ENCODE peak calls at places on chromosomes 3 and 15, in seven cellular contexts. L is ELF-1; Z is CD8-positive, alpha-beta memory T cell; U is NCI-H1092 treated with DMSO at 0.1 percent for 48 hours; I is central memory CD8-positive, alpha-beta T cell; Q is HL-60; O is AG04450. G is an unnamed sample.

GRCh38 chr3:129829640-129830039 is 63.9 kb downstream of the TMCC1 start:
- DNase-seq in L (peak; percentile 25), Z (peak; percentile 12), U (peak; percentile 42), I (no peak), Q (peak; percentile 60), O (peak; percentile 82), G (peak; percentile 28)

GRCh38 chr3:122101646-122102045 is 46.5 kb downstream of the CD86 start:
- DNase-seq in L (peak; percentile 23), Z (peak; percentile 51), U (peak; percentile 58), I (no peak), Q (peak; percentile 73), O (peak; percentile 24), G (peak; percentile 50)

GRCh38 chr3:143327388-143327787 is 207.8 kb downstream of the CHST2 start:
- DNase-seq in L (no peak), Z (no peak), U (no peak), I (no peak), Q (no peak), O (no peak), G (no peak)

GRCh38 chr3:76859596-76859995 is 180.3 kb upstream of the ROBO2 start:
- DNase-seq in L (no peak), Z (no peak), U (no peak), I (no peak), Q (no peak), O (peak; percentile 2), G (no peak)

GRCh38 chr15:25733856-25734679 is 129.1 kb downstream of the ATP10A start:
- DNase-seq in L (no peak), Z (no peak), U (no peak), I (no peak), Q (no peak), O (no peak), G (no peak)

GRCh38 chr3:48088056-48088748 is 72.0 kb upstream of the MAP4 start:
- DNase-seq in L (peak; percentile 66), Z (no peak), U (peak; percentile 7), I (no peak), Q (no peak), O (no peak), G (peak; percentile 28)

GRCh38 chr15:76868740-76869139 is 36.4 kb downstream of the SCAPER start:
- DNase-seq in L (no peak), Z (no peak), U (no peak), I (no peak), Q (no peak), O (no peak), G (no peak)

GRCh38 chr3:30988774-30989173 is 94.3 kb upstream of the GADL1 start:
- DNase-seq in L (no peak), Z (no peak), U (no peak), I (no peak), Q (no peak), O (no peak), G (no peak)

GRCh38 chr15:87287156-87287555 is 969.4 kb downstream of the NTRK3 start:
- DNase-seq in L (peak; percentile 3), Z (no peak), U (no peak), I (no peak), Q (no peak), O (peak; percentile 7), G (no peak)

GRCh38 chr15:65346856-65347598 is 30.8 kb downstream of the IGDCC3 start:
- DNase-seq in L (peak; percentile 40), Z (no peak), U (no peak), I (no peak), Q (no peak), O (no peak), G (no peak)

GRCh38 chr3:72336821-72337479 is 511.3 kb downstream of the SHQ1 start:
- DNase-seq in L (peak; percentile 88), Z (no peak), U (peak; percentile 64), I (no peak), Q (no peak), O (no peak), G (no peak)

G was measured in activated CD8-positive, alpha-beta T cell treated with anti-CD3 and anti-CD28 coated beads, Interleukin-2, amount 10 ng/mL, durations not matched to agents 7 days and 5 days.